ENCODE peak calls at places on chromosomes 16 and 17, in seven cellular contexts. One of them, this sample, is unnamed.

GRCh38 chr16:85570213-85570734 is 42.8 kb upstream of the GSE1 start:
- DNase-seq in HCT116: peak
- DNase-seq in MM.1S: peak
- DNase-seq in GM23248: no peak
- DNase-seq in GM23338: no peak
- DNase-seq in PC-3: peak
- DNase-seq in hepatocyte: no peak
- DNase-seq in this sample: no peak

GRCh38 chr16:14300631-14301149 is 229.6 kb downstream of the MRTFB start:
- DNase-seq in GM23248: peak
- DNase-seq in GM23338: peak
- DNase-seq in HCT116: peak
- DNase-seq in hepatocyte: peak
- DNase-seq in MM.1S: peak
- DNase-seq in PC-3: peak
- DNase-seq in this sample: peak

GRCh38 chr17:82097187-82097918 is 683 bp downstream of the FASN start:
- DNase-seq in GM23338: peak
- DNase-seq in GM23248: peak
- DNase-seq in hepatocyte: peak
- DNase-seq in HCT116: no peak
- DNase-seq in PC-3: peak
- DNase-seq in MM.1S: peak
- DNase-seq in this sample: peak

GRCh38 chr17:55577011-55577586 is 65.8 kb upstream of the SMIM36 start:
- DNase-seq in MM.1S: peak
- DNase-seq in GM23338: no peak
- DNase-seq in PC-3: peak
- DNase-seq in GM23248: peak
- DNase-seq in hepatocyte: peak
- DNase-seq in HCT116: no peak
- DNase-seq in this sample: no peak

GRCh38 chr17:57810740-57811632 is 38.9 kb downstream of the MRPS23 start:
- DNase-seq in GM23338: no peak
- DNase-seq in hepatocyte: peak
- DNase-seq in MM.1S: no peak
- DNase-seq in HCT116: no peak
- DNase-seq in GM23248: peak
- DNase-seq in PC-3: no peak
- DNase-seq in this sample: no peak

GRCh38 chr16:66959645-66960177 is 1.4 kb upstream of the CES3 start:
- DNase-seq in PC-3: no peak
- DNase-seq in GM23248: no peak
- DNase-seq in MM.1S: no peak
- DNase-seq in HCT116: no peak
- DNase-seq in hepatocyte: no peak
- DNase-seq in GM23338: no peak
- DNase-seq in this sample: no peak

GRCh38 chr16:13419589-13419988 is 500.4 kb upstream of the ERCC4 start:
- DNase-seq in GM23338: no peak
- DNase-seq in GM23248: no peak
- DNase-seq in HCT116: no peak
- DNase-seq in PC-3: no peak
- DNase-seq in hepatocyte: no peak
- DNase-seq in MM.1S: no peak
- DNase-seq in this sample: no peak

GRCh38 chr17:47304191-47304590 is 19.6 kb upstream of the EFCAB13 start:
- DNase-seq in HCT116: no peak
- DNase-seq in PC-3: no peak
- DNase-seq in GM23248: peak
- DNase-seq in hepatocyte: no peak
- DNase-seq in GM23338: no peak
- DNase-seq in MM.1S: no peak
- DNase-seq in this sample: no peak

GRCh38 chr17:3695723-3696411 is at the start of gene P2RX5:
- DNase-seq in PC-3: peak
- DNase-seq in HCT116: no peak
- DNase-seq in GM23338: peak
- DNase-seq in MM.1S: peak
- DNase-seq in GM23248: peak
- DNase-seq in hepatocyte: peak
- DNase-seq in this sample: peak

GRCh38 chr17:39671651-39672521 is 3.6 kb downstream of the PNMT start:
- DNase-seq in MM.1S: no peak
- DNase-seq in GM23338: peak
- DNase-seq in hepatocyte: peak
- DNase-seq in GM23248: peak
- DNase-seq in HCT116: peak
- DNase-seq in PC-3: peak
- DNase-seq in this sample: peak

GRCh38 chr16:84730406-84731106 is 30.8 kb downstream of the USP10 start:
- DNase-seq in PC-3: peak
- DNase-seq in GM23248: peak
- DNase-seq in hepatocyte: peak
- DNase-seq in MM.1S: no peak
- DNase-seq in HCT116: peak
- DNase-seq in GM23338: peak
- DNase-seq in this sample: no peak

GRCh38 chr16:684961-685696 is 995 bp upstream of the JMJD8 start:
- DNase-seq in MM.1S: no peak
- DNase-seq in GM23248: no peak
- DNase-seq in GM23338: no peak
- DNase-seq in hepatocyte: no peak
- DNase-seq in HCT116: no peak
- DNase-seq in PC-3: no peak
- DNase-seq in this sample: no peak

GRCh38 chr17:74970395-74970794 is 2.2 kb downstream of the HID1 start:
- DNase-seq in hepatocyte: no peak
- DNase-seq in MM.1S: no peak
- DNase-seq in GM23338: no peak
- DNase-seq in HCT116: no peak
- DNase-seq in GM23248: no peak
- DNase-seq in PC-3: no peak
- DNase-seq in this sample: no peak

GRCh38 chr17:38702900-38703741 is 2.0 kb upstream of the MLLT6 start:
- DNase-seq in GM23338: peak
- DNase-seq in HCT116: no peak
- DNase-seq in GM23248: peak
- DNase-seq in hepatocyte: no peak
- DNase-seq in MM.1S: peak
- DNase-seq in PC-3: peak
- DNase-seq in this sample: no peak

GRCh38 chr17:83171661-83172060 is 92.3 kb downstream of the METRNL start:
- DNase-seq in GM23338: no peak
- DNase-seq in PC-3: no peak
- DNase-seq in HCT116: no peak
- DNase-seq in GM23248: peak
- DNase-seq in hepatocyte: peak
- DNase-seq in MM.1S: no peak
- DNase-seq in this sample: peak

GRCh38 chr17:79019631-79020584 is 4.1 kb upstream of the C1QTNF1 start:
- DNase-seq in MM.1S: peak
- DNase-seq in hepatocyte: peak
- DNase-seq in PC-3: peak
- DNase-seq in GM23338: peak
- DNase-seq in HCT116: peak
- DNase-seq in GM23248: peak
- DNase-seq in this sample: peak

GRCh38 chr17:17515921-17516295 is 19.7 kb upstream of the RASD1 start:
- DNase-seq in HCT116: no peak
- DNase-seq in GM23248: peak
- DNase-seq in PC-3: peak
- DNase-seq in GM23338: no peak
- DNase-seq in hepatocyte: no peak
- DNase-seq in MM.1S: no peak
- DNase-seq in this sample: no peak

GRCh38 chr16:1884155-1884760 is 12.3 kb upstream of the MEIOB start:
- DNase-seq in HCT116: peak
- DNase-seq in MM.1S: no peak
- DNase-seq in GM23338: peak
- DNase-seq in hepatocyte: no peak
- DNase-seq in PC-3: peak
- DNase-seq in GM23248: peak
- DNase-seq in this sample: no peak

GRCh38 chr17:37796081-37796480 is 51.2 kb upstream of the HNF1B start:
- DNase-seq in GM23248: no peak
- DNase-seq in MM.1S: no peak
- DNase-seq in PC-3: no peak
- DNase-seq in GM23338: no peak
- DNase-seq in hepatocyte: no peak
- DNase-seq in HCT116: no peak
- DNase-seq in this sample: no peak

DNA sequence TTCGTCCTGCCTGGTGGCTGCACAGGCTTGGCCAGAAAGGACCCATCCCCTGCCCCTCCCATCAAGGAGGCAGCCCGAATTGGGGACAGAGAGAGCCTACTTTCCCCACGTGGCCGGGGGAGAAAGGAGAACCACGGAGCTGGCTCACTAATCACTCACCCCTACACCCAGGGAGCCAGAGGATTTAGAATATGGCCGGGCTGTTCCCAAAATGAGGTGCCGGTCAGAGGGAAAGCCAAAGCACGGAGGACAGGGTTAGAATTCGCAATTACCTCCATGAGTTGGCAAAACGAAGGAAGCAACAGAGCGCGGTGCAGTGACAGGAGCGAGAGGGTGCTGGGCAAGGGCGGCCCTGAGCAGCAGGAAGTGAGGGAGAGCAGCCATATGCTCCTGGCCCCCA is 33.1 kb downstream of the SHISA6 start:
- DNase-seq in hepatocyte: no peak
- DNase-seq in GM23248: no peak
- DNase-seq in HCT116: no peak
- DNase-seq in MM.1S: no peak
- DNase-seq in GM23338: no peak
- DNase-seq in PC-3: no peak
- DNase-seq in this sample: no peak
- TF ChIP-seq EZH2phosphoT487 in hepatocyte: no peak
- TF ChIP-seq EZH2phosphoT487 in GM23248: no peak
- TF ChIP-seq EZH2phosphoT487 in HCT116: no peak
- TF ChIP-seq EZH2phosphoT487 in MM.1S: no peak
- TF ChIP-seq EZH2phosphoT487 in GM23338: no peak
- TF ChIP-seq EZH2phosphoT487 in PC-3: no peak
- TF ChIP-seq EZH2phosphoT487 in this sample: no peak

GRCh38 chr17:50259484-50260324 is 14.6 kb upstream of the TMEM92 start:
- DNase-seq in GM23338: no peak
- DNase-seq in HCT116: no peak
- DNase-seq in PC-3: no peak
- DNase-seq in hepatocyte: peak
- DNase-seq in GM23248: peak
- DNase-seq in MM.1S: no peak
- DNase-seq in this sample: no peak

GRCh38 chr17:50257574-50258224 is 16.6 kb upstream of the TMEM92 start:
- DNase-seq in hepatocyte: peak
- DNase-seq in GM23248: no peak
- DNase-seq in PC-3: no peak
- DNase-seq in HCT116: no peak
- DNase-seq in GM23338: no peak
- DNase-seq in MM.1S: no peak
- DNase-seq in this sample: no peak

GRCh38 chr17:50258647-50259483 is 15.4 kb upstream of the TMEM92 start:
- DNase-seq in GM23338: no peak
- DNase-seq in HCT116: no peak
- DNase-seq in GM23248: peak
- DNase-seq in MM.1S: no peak
- DNase-seq in hepatocyte: peak
- DNase-seq in PC-3: no peak
- DNase-seq in this sample: no peak

GRCh38 chr17:50256826-50257573 is 17.3 kb upstream of the TMEM92 start:
- DNase-seq in HCT116: no peak
- DNase-seq in GM23338: no peak
- DNase-seq in PC-3: no peak
- DNase-seq in MM.1S: no peak
- DNase-seq in GM23248: no peak
- DNase-seq in hepatocyte: peak
- DNase-seq in this sample: no peak

DNA sequence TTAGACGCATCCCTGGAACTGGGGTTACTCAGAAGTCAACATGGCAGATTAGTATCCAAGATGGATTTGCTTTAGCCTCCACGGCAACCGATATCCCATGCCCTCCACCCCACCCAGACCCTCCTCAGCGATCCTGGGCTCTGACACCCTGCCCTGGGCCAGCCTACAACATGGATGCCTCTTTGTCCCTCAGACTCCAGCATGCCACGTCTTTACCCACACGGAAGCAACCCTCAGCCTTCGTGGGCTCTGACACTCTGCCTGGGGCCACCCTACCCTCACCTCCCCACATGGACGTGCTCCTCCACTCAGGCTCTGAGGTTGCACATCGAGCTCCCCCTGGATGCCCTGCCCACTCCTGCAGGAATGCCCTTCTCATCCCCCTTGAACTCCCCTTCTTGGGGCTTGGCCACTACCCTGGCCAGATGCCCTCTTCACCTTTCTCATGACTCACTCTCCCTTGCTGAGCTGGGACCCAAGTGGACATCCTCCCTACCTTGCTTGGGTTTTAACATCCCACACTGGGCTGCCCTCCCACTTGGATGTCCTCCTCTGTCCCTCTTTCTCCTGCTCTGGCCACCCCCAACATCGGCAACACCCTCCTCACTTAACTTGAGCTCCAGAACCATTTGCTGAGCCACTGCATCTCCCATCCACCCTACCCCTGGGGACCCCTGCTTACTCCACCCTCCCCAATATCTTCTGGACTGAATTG is 18.3 kb upstream of the TMEM92 start:
- DNase-seq in hepatocyte: no peak
- DNase-seq in GM23248: no peak
- DNase-seq in HCT116: no peak
- DNase-seq in MM.1S: no peak
- DNase-seq in PC-3: no peak
- DNase-seq in GM23338: no peak
- DNase-seq in this sample: no peak
- TF ChIP-seq EZH2 in hepatocyte: no peak
- TF ChIP-seq EZH2 in GM23248: no peak
- TF ChIP-seq EZH2 in HCT116: no peak
- TF ChIP-seq EZH2 in MM.1S: no peak
- TF ChIP-seq EZH2 in PC-3: no peak
- TF ChIP-seq EZH2 in GM23338: no peak
- TF ChIP-seq EZH2 in this sample: no peak

DNA sequence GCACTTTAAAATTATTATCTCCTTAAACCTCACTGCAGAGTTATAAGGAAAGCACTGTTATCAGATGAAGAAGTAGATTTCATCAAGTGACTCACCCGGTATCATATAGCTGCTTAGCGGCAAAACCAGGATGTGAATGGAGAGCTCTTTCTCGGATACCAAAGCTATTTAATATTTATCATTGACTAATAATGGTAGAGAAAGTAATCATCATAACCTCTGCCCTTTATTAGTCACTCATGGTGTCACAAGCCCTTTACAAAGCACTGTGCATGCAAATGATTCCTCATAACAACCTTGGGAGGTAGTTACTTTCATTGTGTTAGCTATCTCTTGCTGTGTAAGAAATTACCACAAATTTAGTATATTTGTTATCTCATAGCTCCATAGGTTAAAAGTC is 592.9 kb downstream of the MAF start:
- DNase-seq in hepatocyte: no peak
- DNase-seq in GM23248: no peak
- DNase-seq in GM23338: no peak
- DNase-seq in PC-3: no peak
- DNase-seq in MM.1S: no peak
- DNase-seq in HCT116: no peak
- DNase-seq in this sample: no peak
- TF ChIP-seq EZH2phosphoT487 in hepatocyte: no peak
- TF ChIP-seq EZH2phosphoT487 in GM23248: no peak
- TF ChIP-seq EZH2phosphoT487 in GM23338: no peak
- TF ChIP-seq EZH2phosphoT487 in PC-3: no peak
- TF ChIP-seq EZH2phosphoT487 in MM.1S: no peak
- TF ChIP-seq EZH2phosphoT487 in HCT116: no peak
- TF ChIP-seq EZH2phosphoT487 in this sample: no peak

GRCh38 chr17:42072323-42073187 is 22.2 kb upstream of the C17orf113 start:
- DNase-seq in hepatocyte: peak
- DNase-seq in GM23338: peak
- DNase-seq in HCT116: no peak
- DNase-seq in MM.1S: no peak
- DNase-seq in GM23248: peak
- DNase-seq in PC-3: no peak
- DNase-seq in this sample: peak
- TF ChIP-seq EZH2 in hepatocyte: peak
- TF ChIP-seq EZH2 in GM23338: no peak
- TF ChIP-seq EZH2 in HCT116: no peak
- TF ChIP-seq EZH2 in MM.1S: no peak
- TF ChIP-seq EZH2 in GM23248: peak
- TF ChIP-seq EZH2 in PC-3: no peak
- TF ChIP-seq EZH2 in this sample: peak

This sample was measured in neural progenitor cell.